ENCODE peak calls at places on chromosomes 16 and 17, in nine cellular contexts. L is transverse colon, R is uterus, M is neural progenitor cell, H is B cell, C is AG10803, Z is colonic mucosa, Q is fibroblast of pulmonary artery, B is cardiac fibroblast. U is an unnamed sample.

GRCh38 chr17:68161644-68162428 is 86.0 kb upstream of the AMZ2 start:
- DNase-seq in M (no peak), C (no peak), Q (no peak), B (no peak), R (no peak), L (no peak), Z (no peak), H (no peak), U (no peak)

GRCh38 chr17:39011907-39012468 is 44.8 kb upstream of the FBXO47 start:
- DNase-seq in B (no peak), Z (no peak), M (peak), L (no peak), R (no peak), H (no peak), C (no peak), Q (no peak), U (no peak)

GRCh38 chr16:15726715-15727114 is 76.7 kb downstream of the NDE1 start:
- DNase-seq in L (peak), H (no peak), M (no peak), B (no peak), Q (no peak), C (no peak), Z (peak), R (no peak), U (no peak)

GRCh38 chr17:30950669-30951399 is 20.0 kb upstream of the RNF135 start:
- DNase-seq in M (no peak), C (peak), Z (peak), R (peak), B (peak), L (peak), Q (peak), H (no peak), U (peak)

GRCh38 chr17:28744104-28744801 is 442 bp downstream of the TRAF4 start:
- DNase-seq in H (peak), Z (peak), L (peak), M (peak), Q (peak), B (peak), C (peak), R (peak), U (no peak)

GRCh38 chr17:47205419-47205963 is 3.7 kb upstream of the MYL4 start:
- DNase-seq in R (no peak), L (peak), Q (peak), B (peak), M (no peak), Z (peak), C (peak), H (peak), U (peak)

GRCh38 chr17:10003705-10004104 is 98.6 kb upstream of the RCVRN start:
- DNase-seq in B (no peak), L (no peak), H (no peak), Q (no peak), C (no peak), R (no peak), Z (no peak), M (no peak), U (no peak)

GRCh38 chr17:37570527-37571093 is 38.6 kb downstream of the SYNRG start:
- DNase-seq in L (peak), H (no peak), B (peak), C (peak), R (no peak), Z (peak), Q (peak), M (peak), U (peak)

GRCh38 chr17:70405492-70406220 is 236.3 kb downstream of the KCNJ2 start:
- DNase-seq in H (no peak), M (no peak), C (peak), B (peak), Q (peak), L (no peak), R (no peak), Z (no peak), U (no peak)

GRCh38 chr16:87235810-87236515 is 81.2 kb downstream of the C16orf95 start:
- DNase-seq in Q (no peak), L (no peak), R (no peak), C (no peak), B (no peak), Z (no peak), M (peak), H (no peak), U (no peak)

GRCh38 chr17:34571428-34572130 is 7.8 kb upstream of the TMEM132E start:
- DNase-seq in Z (no peak), R (no peak), M (no peak), C (no peak), L (no peak), B (no peak), H (no peak), Q (no peak), U (no peak)

GRCh38 chr16:67663151-67663876 is 2.6 kb downstream of the PARD6A start:
- DNase-seq in R (no peak), B (no peak), Z (no peak), M (peak), L (no peak), C (no peak), H (no peak), Q (no peak), U (no peak)
- TF ChIP-seq CTCF in R (no peak), B (peak), Z (no peak), M (peak), L (no peak), C (peak), H (peak), Q (peak), U (no peak)

GRCh38 chr16:55843105-55843395 is 10.2 kb upstream of the CES1 start:
- DNase-seq in Q (no peak), Z (no peak), R (no peak), C (no peak), B (no peak), L (no peak), H (no peak), M (no peak), U (no peak)
- TF ChIP-seq CTCF in Q (no peak), Z (no peak), R (no peak), C (no peak), B (no peak), L (no peak), H (peak), M (no peak), U (no peak)

GRCh38 chr17:80948961-80949450 is 42.6 kb upstream of the CHMP6 start:
- DNase-seq in Q (no peak), Z (no peak), C (no peak), L (no peak), R (peak), B (no peak), H (peak), M (no peak), U (no peak)
- TF ChIP-seq CTCF in Q (no peak), Z (no peak), C (no peak), L (no peak), R (no peak), B (no peak), H (no peak), M (peak), U (no peak)

DNA sequence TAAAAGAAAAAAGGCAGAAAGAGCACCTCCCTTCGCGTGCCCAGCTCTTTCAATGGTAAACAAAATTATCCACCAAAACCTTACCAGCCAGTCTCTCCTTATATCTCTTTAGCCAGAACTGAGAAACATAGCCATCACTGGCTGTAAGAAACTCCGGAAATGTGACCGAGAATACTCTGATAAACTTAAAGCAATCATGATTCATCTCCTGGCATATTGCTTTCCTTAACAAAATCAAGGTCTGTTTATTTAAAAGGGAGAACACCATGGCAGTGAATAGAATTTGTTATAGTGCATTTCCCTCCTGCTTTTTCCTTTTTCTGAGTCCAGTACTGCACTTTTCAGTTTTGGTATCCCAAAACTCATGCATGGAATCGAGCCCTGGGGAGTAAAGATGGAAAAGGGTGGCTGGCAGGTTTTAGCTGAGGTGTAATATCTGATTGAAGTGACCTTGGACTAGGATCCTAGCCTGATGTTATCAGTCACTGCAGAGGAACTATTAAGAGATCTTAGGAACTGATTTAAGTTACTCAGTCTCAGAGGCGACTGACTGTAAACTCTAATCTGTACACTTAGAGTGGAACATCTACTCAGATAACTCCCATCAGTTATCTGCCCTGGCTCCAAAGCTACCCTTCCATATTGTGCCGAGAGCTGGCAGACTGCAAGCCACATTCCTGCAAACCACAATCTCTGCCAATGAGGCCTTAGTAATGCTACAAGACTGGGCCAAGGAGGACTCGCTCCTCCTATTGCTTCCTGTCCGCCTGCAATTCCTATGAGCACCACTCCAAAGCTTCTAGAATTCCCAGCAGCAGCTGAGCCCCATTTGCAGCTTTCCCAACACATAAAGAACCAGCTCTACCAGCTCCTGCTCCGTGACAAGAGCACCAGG is 7.4 kb upstream of the COX10 start:
- DNase-seq in M (no peak), Z (no peak), Q (peak), H (no peak), R (no peak), B (peak), C (peak), L (no peak), U (peak)
- TF ChIP-seq CTCF in M (no peak), Z (no peak), Q (peak), H (no peak), R (no peak), B (peak), C (peak), L (no peak), U (peak)

GRCh38 chr17:42403150-42403549 is 14.9 kb upstream of the STAT3 start:
- DNase-seq in H (no peak), C (no peak), R (no peak), Z (peak), M (peak), Q (no peak), B (no peak), L (peak), U (no peak)
- TF ChIP-seq CTCF in H (no peak), C (no peak), R (no peak), Z (no peak), M (peak), Q (peak), B (no peak), L (no peak), U (no peak)

DNA sequence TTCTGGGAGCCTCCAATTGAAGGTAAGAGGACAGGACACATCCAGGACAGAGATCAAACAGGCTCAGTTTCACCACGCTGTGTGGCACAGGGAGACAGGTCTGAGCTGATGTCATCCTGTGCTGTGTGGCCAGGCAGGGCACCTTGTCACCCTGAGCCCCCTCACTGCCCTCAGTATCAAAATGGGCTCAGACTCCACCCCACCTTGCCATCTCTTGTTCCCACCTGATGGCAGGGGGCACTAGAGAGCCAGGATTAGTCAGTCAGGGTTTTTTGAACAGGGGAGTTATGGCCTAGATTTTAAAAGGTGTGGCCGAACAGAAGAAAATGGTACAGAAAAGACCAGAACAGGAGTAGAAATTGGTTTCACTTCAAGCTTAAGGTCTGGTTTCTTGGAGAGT is 2.6 kb downstream of the KAT2A start:
- DNase-seq in C (no peak), L (no peak), Q (peak), R (no peak), B (peak), Z (no peak), H (no peak), M (peak), U (no peak)
- TF ChIP-seq CTCF in C (peak), L (peak), Q (peak), R (peak), B (peak), Z (no peak), H (peak), M (peak), U (peak)

U was measured in prostate gland.